ENCODE peak calls at places on chromosome 6, in four cellular contexts. One of them, this sample, is unnamed.

GRCh38 chr6:81944661-81945060 is 192.2 kb upstream of the TENT5A start:
- DNase-seq in GM12878: no peak
- DNase-seq in HepG2: no peak
- DNase-seq in H1: no peak
- DNase-seq in this sample: no peak

GRCh38 chr6:32947552-32948465 is 5.1 kb downstream of the HLA-DMA start:
- DNase-seq in H1: peak
- DNase-seq in HepG2: peak
- DNase-seq in GM12878: peak
- DNase-seq in this sample: no peak

GRCh38 chr6:42428326-42429041 is 23.2 kb downstream of the TRERF1 start:
- DNase-seq in HepG2: no peak
- DNase-seq in GM12878: no peak
- DNase-seq in H1: peak
- DNase-seq in this sample: peak

GRCh38 chr6:35722121-35722761 is 14.6 kb upstream of the ARMC12 start:
- DNase-seq in HepG2: no peak
- DNase-seq in H1: no peak
- DNase-seq in GM12878: no peak
- DNase-seq in this sample: no peak

GRCh38 chr6:129029778-129030177 is 146.8 kb downstream of the LAMA2 start:
- DNase-seq in HepG2: no peak
- DNase-seq in GM12878: no peak
- DNase-seq in H1: no peak
- DNase-seq in this sample: no peak

GRCh38 chr6:3940703-3941102 is 91.5 kb downstream of the FAM50B start:
- DNase-seq in HepG2: no peak
- DNase-seq in H1: no peak
- DNase-seq in GM12878: no peak
- DNase-seq in this sample: no peak

GRCh38 chr6:36334343-36334742 is 2.3 kb downstream of the BNIP5 start:
- DNase-seq in GM12878: no peak
- DNase-seq in HepG2: no peak
- DNase-seq in H1: no peak
- DNase-seq in this sample: no peak

GRCh38 chr6:53956068-53956711 is 155.1 kb upstream of the MLIP start:
- DNase-seq in HepG2: peak
- DNase-seq in H1: peak
- DNase-seq in GM12878: peak
- DNase-seq in this sample: no peak

GRCh38 chr6:106539931-106540330 is 89.4 kb downstream of the RTN4IP1 start:
- DNase-seq in H1: no peak
- DNase-seq in GM12878: no peak
- DNase-seq in HepG2: no peak
- DNase-seq in this sample: no peak

GRCh38 chr6:85483041-85483700 is 33.3 kb downstream of the NT5E start:
- DNase-seq in HepG2: peak
- DNase-seq in GM12878: no peak
- DNase-seq in H1: peak
- DNase-seq in this sample: peak

GRCh38 chr6:36649086-36649485 is 29.4 kb upstream of the CDKN1A start:
- DNase-seq in HepG2: no peak
- DNase-seq in GM12878: no peak
- DNase-seq in H1: no peak
- DNase-seq in this sample: no peak

GRCh38 chr6:166737231-166737630 is 110.2 kb upstream of the RPS6KA2 start:
- DNase-seq in HepG2: no peak
- DNase-seq in GM12878: no peak
- DNase-seq in H1: peak
- DNase-seq in this sample: no peak

GRCh38 chr6:41941280-41942044 is at the start of gene CCND3:
- DNase-seq in H1: peak
- DNase-seq in HepG2: peak
- DNase-seq in GM12878: peak
- DNase-seq in this sample: peak

GRCh38 chr6:158474961-158475343 is 84.9 kb upstream of the TMEM181 start:
- DNase-seq in HepG2: peak
- DNase-seq in H1: no peak
- DNase-seq in GM12878: no peak
- DNase-seq in this sample: no peak

GRCh38 chr6:126381498-126381897 is 41.6 kb downstream of the CENPW start:
- DNase-seq in GM12878: no peak
- DNase-seq in H1: no peak
- DNase-seq in HepG2: no peak
- DNase-seq in this sample: no peak

GRCh38 chr6:43929511-43929910 is 159.5 kb downstream of the VEGFA start:
- DNase-seq in GM12878: no peak
- DNase-seq in H1: no peak
- DNase-seq in HepG2: no peak
- DNase-seq in this sample: no peak

GRCh38 chr6:168440520-168441433 is at the start of gene SMOC2:
- DNase-seq in H1: peak
- DNase-seq in GM12878: no peak
- DNase-seq in HepG2: no peak
- DNase-seq in this sample: no peak

GRCh38 chr6:157094038-157094437 is 229.3 kb downstream of the TMEM242 start:
- DNase-seq in H1: no peak
- DNase-seq in HepG2: no peak
- DNase-seq in GM12878: peak
- DNase-seq in this sample: peak

GRCh38 chr6:82995066-82995465 is 70.6 kb downstream of the UBE3D start:
- DNase-seq in GM12878: no peak
- DNase-seq in H1: no peak
- DNase-seq in HepG2: no peak
- DNase-seq in this sample: no peak

GRCh38 chr6:139349464-139350020 is 24.9 kb downstream of the CITED2 start:
- DNase-seq in HepG2: no peak
- DNase-seq in GM12878: no peak
- DNase-seq in H1: no peak
- DNase-seq in this sample: no peak

GRCh38 chr6:157877149-157877548 is 54.1 kb downstream of the SNX9 start:
- DNase-seq in HepG2: no peak
- DNase-seq in H1: no peak
- DNase-seq in GM12878: no peak
- DNase-seq in this sample: no peak

GRCh38 chr6:138115877-138116660 is 8.8 kb upstream of the PERP start:
- DNase-seq in H1: no peak
- DNase-seq in HepG2: peak
- DNase-seq in GM12878: peak
- DNase-seq in this sample: no peak

GRCh38 chr6:151370509-151371078 is 20.8 kb downstream of the ZBTB2 start:
- DNase-seq in HepG2: no peak
- DNase-seq in GM12878: no peak
- DNase-seq in H1: peak
- DNase-seq in this sample: no peak

GRCh38 chr6:144219056-144219685 is 66.0 kb upstream of the UTRN start:
- DNase-seq in GM12878: peak
- DNase-seq in HepG2: peak
- DNase-seq in H1: no peak
- DNase-seq in this sample: peak

GRCh38 chr6:43702522-43703440 is 15.2 kb upstream of the MRPS18A start:
- DNase-seq in GM12878: no peak
- DNase-seq in HepG2: peak
- DNase-seq in H1: peak
- DNase-seq in this sample: no peak

GRCh38 chr6:170403451-170403850 is 96.9 kb downstream of the FAM120B start:
- DNase-seq in H1: no peak
- DNase-seq in HepG2: no peak
- DNase-seq in GM12878: no peak
- DNase-seq in this sample: no peak

DNA sequence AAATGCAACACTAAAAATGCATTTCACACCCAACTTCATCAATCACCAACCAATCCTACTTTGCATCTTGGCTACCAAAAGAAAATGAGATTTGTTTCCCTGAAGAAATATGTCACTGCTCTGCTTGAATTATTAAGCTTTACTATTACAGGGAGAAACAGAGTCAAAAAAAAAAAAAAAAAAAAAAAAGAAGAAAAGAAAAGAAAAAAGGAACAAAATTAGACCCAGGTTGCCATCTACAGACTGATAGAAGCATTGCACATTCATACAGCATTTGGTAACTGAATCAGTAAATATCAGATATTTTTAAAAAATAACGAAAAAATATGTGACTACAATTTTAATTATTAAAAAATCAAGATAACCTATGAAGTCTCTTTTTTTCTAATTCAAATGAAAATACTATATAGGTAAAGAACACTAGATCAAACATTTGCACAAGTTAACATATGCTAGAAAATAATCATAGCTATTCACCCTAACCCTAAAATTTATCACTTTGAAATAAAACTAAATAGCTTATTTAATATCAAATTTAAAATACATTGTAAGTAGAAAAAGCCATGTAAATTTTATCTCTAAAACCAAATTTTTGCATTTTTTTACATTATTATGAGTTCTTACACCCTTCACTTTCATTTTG is 83.3 kb downstream of the DCDC2 start:
- DNase-seq in GM12878: no peak
- DNase-seq in H1: no peak
- DNase-seq in HepG2: no peak
- DNase-seq in this sample: no peak
- TF ChIP-seq TAF1 in GM12878: no peak
- TF ChIP-seq TAF1 in H1: no peak
- TF ChIP-seq TAF1 in HepG2: no peak
- TF ChIP-seq TAF1 in this sample: no peak

GRCh38 chr6:161437851-161438250 is 164.0 kb upstream of the AGPAT4 start:
- DNase-seq in HepG2: no peak
- DNase-seq in GM12878: no peak
- DNase-seq in H1: no peak
- DNase-seq in this sample: no peak

GRCh38 chr6:161438430-161439030 is 164.7 kb upstream of the AGPAT4 start:
- DNase-seq in H1: no peak
- DNase-seq in HepG2: no peak
- DNase-seq in GM12878: no peak
- DNase-seq in this sample: no peak

GRCh38 chr6:161436106-161436876 is 162.4 kb upstream of the AGPAT4 start:
- DNase-seq in HepG2: no peak
- DNase-seq in H1: no peak
- DNase-seq in GM12878: no peak
- DNase-seq in this sample: no peak

GRCh38 chr6:161440299-161440698 is 166.4 kb upstream of the AGPAT4 start:
- DNase-seq in HepG2: no peak
- DNase-seq in GM12878: no peak
- DNase-seq in H1: no peak
- DNase-seq in this sample: no peak

DNA sequence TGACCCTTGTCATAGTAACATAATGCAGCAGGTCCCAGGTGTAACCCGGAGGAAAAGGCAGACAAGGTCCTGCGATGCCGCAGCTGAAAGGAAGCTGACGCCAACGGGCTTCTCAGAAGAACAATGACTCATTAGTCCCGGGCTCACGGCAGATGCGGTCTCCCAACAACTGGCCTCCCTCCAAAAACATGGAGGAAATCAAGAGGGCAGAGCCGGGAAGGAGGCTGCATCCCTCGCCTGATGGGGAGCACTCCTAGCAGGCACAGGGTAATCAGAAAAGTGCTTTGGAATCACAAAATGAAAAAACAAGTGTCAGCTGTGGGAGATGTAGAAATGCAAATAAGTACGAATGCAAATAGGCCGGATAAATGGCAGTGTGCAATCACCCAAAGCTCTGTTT is 165.2 kb upstream of the AGPAT4 start:
- DNase-seq in H1: no peak
- DNase-seq in HepG2: no peak
- DNase-seq in GM12878: no peak
- DNase-seq in this sample: no peak
- TF ChIP-seq POLR2AphosphoS5 in H1: no peak
- TF ChIP-seq POLR2AphosphoS5 in HepG2: no peak
- TF ChIP-seq POLR2AphosphoS5 in GM12878: no peak
- TF ChIP-seq POLR2AphosphoS5 in this sample: no peak

GRCh38 chr6:21905531-21905930 is 312.0 kb downstream of the SOX4 start:
- DNase-seq in GM12878: no peak
- DNase-seq in HepG2: no peak
- DNase-seq in H1: no peak
- DNase-seq in this sample: no peak
- TF ChIP-seq TAF1 in GM12878: no peak
- TF ChIP-seq TAF1 in HepG2: no peak
- TF ChIP-seq TAF1 in H1: no peak
- TF ChIP-seq TAF1 in this sample: no peak

DNA sequence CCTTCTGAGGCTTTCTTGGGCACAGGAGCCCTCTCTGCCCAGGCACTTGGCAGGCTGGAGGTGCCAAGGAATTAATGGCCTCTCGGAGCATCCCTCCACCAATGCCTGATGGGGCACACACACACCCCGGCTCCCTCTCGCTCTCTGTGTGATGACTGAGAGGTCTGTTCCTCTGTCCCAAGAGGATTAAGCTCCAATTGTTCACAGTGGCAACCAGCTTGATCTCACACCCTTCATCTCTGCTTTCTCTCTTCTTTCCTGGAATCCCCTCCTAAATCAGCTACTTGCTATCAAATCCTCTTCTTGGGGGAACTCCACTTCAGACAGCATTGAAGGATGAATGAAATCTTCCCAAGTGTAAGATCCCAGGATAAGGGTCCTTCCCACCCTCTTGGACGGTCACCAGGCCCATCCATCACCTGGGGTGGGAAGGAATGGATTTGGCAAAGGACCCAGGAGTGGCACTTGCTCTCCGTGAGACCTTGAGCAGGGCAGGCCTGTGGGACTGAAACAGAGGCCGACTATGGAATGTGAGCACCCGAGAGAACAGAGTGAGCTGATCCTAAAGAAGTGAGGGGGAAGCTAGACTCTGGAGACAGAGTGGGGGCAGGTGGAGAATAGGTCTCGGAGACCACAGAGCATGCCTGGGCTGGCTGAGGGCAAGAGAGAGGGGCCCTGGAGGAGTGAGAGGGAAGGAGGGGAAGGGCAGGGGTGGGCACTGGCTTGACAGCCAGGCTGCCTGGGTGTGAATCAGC is 93.6 kb downstream of the GRM4 start:
- DNase-seq in HepG2: no peak
- DNase-seq in GM12878: no peak
- DNase-seq in H1: no peak
- DNase-seq in this sample: no peak
- TF ChIP-seq POLR2AphosphoS5 in HepG2: no peak
- TF ChIP-seq POLR2AphosphoS5 in GM12878: no peak
- TF ChIP-seq POLR2AphosphoS5 in H1: no peak
- TF ChIP-seq POLR2AphosphoS5 in this sample: no peak

GRCh38 chr6:136334465-136334846 is 44.8 kb upstream of the BCLAF1 start:
- DNase-seq in GM12878: no peak
- DNase-seq in H1: no peak
- DNase-seq in HepG2: no peak
- DNase-seq in this sample: no peak
- TF ChIP-seq TAF1 in GM12878: no peak
- TF ChIP-seq TAF1 in H1: no peak
- TF ChIP-seq TAF1 in HepG2: no peak
- TF ChIP-seq TAF1 in this sample: no peak

GRCh38 chr6:5344038-5344437 is 82.7 kb downstream of the FARS2 start:
- DNase-seq in GM12878: no peak
- DNase-seq in HepG2: no peak
- DNase-seq in H1: no peak
- DNase-seq in this sample: no peak
- TF ChIP-seq POLR2AphosphoS5 in GM12878: no peak
- TF ChIP-seq POLR2AphosphoS5 in HepG2: no peak
- TF ChIP-seq POLR2AphosphoS5 in H1: no peak
- TF ChIP-seq POLR2AphosphoS5 in this sample: no peak